ENCODE peak calls at places on chromosomes 7 and 10, in seven cellular contexts. One of them, this sample, is unnamed.

GRCh38 chr10:88209837-88210552 is 346.6 kb downstream of the PTEN start:
- DNase-seq in AG04450: no peak
- DNase-seq in GM20000: no peak
- DNase-seq in astrocyte of the cerebellum: no peak
- DNase-seq in SK-N-SH: no peak
- DNase-seq in left ventricle myocardium inferior: no peak
- DNase-seq in neural crest cell: no peak
- DNase-seq in this sample: no peak

GRCh38 chr10:7950981-7951847 is 103.3 kb upstream of the GATA3 start:
- DNase-seq in astrocyte of the cerebellum: no peak
- DNase-seq in neural crest cell: no peak
- DNase-seq in left ventricle myocardium inferior: no peak
- DNase-seq in SK-N-SH: no peak
- DNase-seq in AG04450: peak
- DNase-seq in GM20000: no peak
- DNase-seq in this sample: no peak

GRCh38 chr10:80996615-80997193 is 459.0 kb downstream of the SH2D4B start:
- DNase-seq in GM20000: no peak
- DNase-seq in astrocyte of the cerebellum: no peak
- DNase-seq in AG04450: no peak
- DNase-seq in left ventricle myocardium inferior: no peak
- DNase-seq in neural crest cell: no peak
- DNase-seq in SK-N-SH: no peak
- DNase-seq in this sample: no peak

GRCh38 chr10:114545071-114545470 is 113.0 kb downstream of the ABLIM1 start:
- DNase-seq in GM20000: no peak
- DNase-seq in neural crest cell: no peak
- DNase-seq in AG04450: no peak
- DNase-seq in astrocyte of the cerebellum: no peak
- DNase-seq in SK-N-SH: no peak
- DNase-seq in left ventricle myocardium inferior: no peak
- DNase-seq in this sample: no peak

GRCh38 chr10:7891634-7892033 is 73.3 kb downstream of the TAF3 start:
- DNase-seq in astrocyte of the cerebellum: no peak
- DNase-seq in SK-N-SH: peak
- DNase-seq in GM20000: no peak
- DNase-seq in left ventricle myocardium inferior: no peak
- DNase-seq in neural crest cell: no peak
- DNase-seq in AG04450: no peak
- DNase-seq in this sample: no peak

GRCh38 chr7:22726345-22726848 is 603 bp upstream of the IL6 start:
- DNase-seq in neural crest cell: peak
- DNase-seq in SK-N-SH: peak
- DNase-seq in left ventricle myocardium inferior: no peak
- DNase-seq in GM20000: peak
- DNase-seq in astrocyte of the cerebellum: peak
- DNase-seq in AG04450: peak
- DNase-seq in this sample: no peak

GRCh38 chr10:43679509-43679908 is 30.8 kb upstream of the ZNF32 start:
- DNase-seq in SK-N-SH: no peak
- DNase-seq in astrocyte of the cerebellum: no peak
- DNase-seq in left ventricle myocardium inferior: peak
- DNase-seq in neural crest cell: no peak
- DNase-seq in AG04450: no peak
- DNase-seq in GM20000: no peak
- DNase-seq in this sample: no peak

GRCh38 chr7:102261451-102261850 is 25.2 kb upstream of the SH2B2 start:
- DNase-seq in left ventricle myocardium inferior: no peak
- DNase-seq in neural crest cell: no peak
- DNase-seq in astrocyte of the cerebellum: no peak
- DNase-seq in AG04450: no peak
- DNase-seq in GM20000: no peak
- DNase-seq in SK-N-SH: no peak
- DNase-seq in this sample: no peak

GRCh38 chr10:660980-661890 is 28.2 kb downstream of the DIP2C start:
- DNase-seq in left ventricle myocardium inferior: no peak
- DNase-seq in astrocyte of the cerebellum: no peak
- DNase-seq in GM20000: no peak
- DNase-seq in AG04450: no peak
- DNase-seq in neural crest cell: no peak
- DNase-seq in SK-N-SH: no peak
- DNase-seq in this sample: no peak

GRCh38 chr10:107546986-107547385 is 382.5 kb upstream of the SORCS1 start:
- DNase-seq in astrocyte of the cerebellum: no peak
- DNase-seq in SK-N-SH: no peak
- DNase-seq in AG04450: no peak
- DNase-seq in left ventricle myocardium inferior: no peak
- DNase-seq in GM20000: no peak
- DNase-seq in neural crest cell: no peak
- DNase-seq in this sample: no peak

GRCh38 chr7:65931685-65932084 is 50.3 kb downstream of the GUSB start:
- DNase-seq in GM20000: no peak
- DNase-seq in astrocyte of the cerebellum: no peak
- DNase-seq in AG04450: no peak
- DNase-seq in SK-N-SH: no peak
- DNase-seq in neural crest cell: no peak
- DNase-seq in left ventricle myocardium inferior: no peak
- DNase-seq in this sample: no peak

GRCh38 chr10:1423676-1424253 is 313.6 kb downstream of the ADARB2 start:
- DNase-seq in SK-N-SH: no peak
- DNase-seq in AG04450: no peak
- DNase-seq in neural crest cell: no peak
- DNase-seq in GM20000: no peak
- DNase-seq in astrocyte of the cerebellum: no peak
- DNase-seq in left ventricle myocardium inferior: no peak
- DNase-seq in this sample: no peak

GRCh38 chr7:48090095-48090805 is 1.2 kb downstream of the UPP1 start:
- DNase-seq in left ventricle myocardium inferior: peak
- DNase-seq in astrocyte of the cerebellum: no peak
- DNase-seq in AG04450: no peak
- DNase-seq in SK-N-SH: no peak
- DNase-seq in neural crest cell: peak
- DNase-seq in GM20000: no peak
- DNase-seq in this sample: no peak

GRCh38 chr10:110821508-110821907 is 50.2 kb upstream of the PDCD4 start:
- DNase-seq in astrocyte of the cerebellum: no peak
- DNase-seq in AG04450: no peak
- DNase-seq in neural crest cell: no peak
- DNase-seq in SK-N-SH: no peak
- DNase-seq in left ventricle myocardium inferior: peak
- DNase-seq in GM20000: no peak
- DNase-seq in this sample: no peak

GRCh38 chr7:2979276-2979675 is 64.4 kb downstream of the CARD11 start:
- DNase-seq in GM20000: peak
- DNase-seq in SK-N-SH: no peak
- DNase-seq in left ventricle myocardium inferior: no peak
- DNase-seq in astrocyte of the cerebellum: no peak
- DNase-seq in neural crest cell: no peak
- DNase-seq in AG04450: no peak
- DNase-seq in this sample: no peak

GRCh38 chr10:72088879-72089585 is 681 bp upstream of the SPOCK2 start:
- DNase-seq in neural crest cell: no peak
- DNase-seq in astrocyte of the cerebellum: no peak
- DNase-seq in GM20000: peak
- DNase-seq in AG04450: no peak
- DNase-seq in SK-N-SH: no peak
- DNase-seq in left ventricle myocardium inferior: peak
- DNase-seq in this sample: no peak

GRCh38 chr10:121243899-121244241 is 354.4 kb downstream of the FGFR2 start:
- DNase-seq in astrocyte of the cerebellum: no peak
- DNase-seq in SK-N-SH: no peak
- DNase-seq in AG04450: no peak
- DNase-seq in neural crest cell: no peak
- DNase-seq in GM20000: no peak
- DNase-seq in left ventricle myocardium inferior: no peak
- DNase-seq in this sample: no peak

GRCh38 chr10:31942435-31942834 is 13.8 kb upstream of the ARHGAP12 start:
- DNase-seq in astrocyte of the cerebellum: no peak
- DNase-seq in AG04450: no peak
- DNase-seq in SK-N-SH: no peak
- DNase-seq in left ventricle myocardium inferior: no peak
- DNase-seq in neural crest cell: no peak
- DNase-seq in GM20000: no peak
- DNase-seq in this sample: no peak

GRCh38 chr10:34250722-34251121 is 564.4 kb downstream of the PARD3 start:
- DNase-seq in AG04450: no peak
- DNase-seq in SK-N-SH: no peak
- DNase-seq in neural crest cell: no peak
- DNase-seq in GM20000: no peak
- DNase-seq in astrocyte of the cerebellum: no peak
- DNase-seq in left ventricle myocardium inferior: no peak
- DNase-seq in this sample: no peak

GRCh38 chr10:34251177-34251576 is 563.9 kb downstream of the PARD3 start:
- DNase-seq in left ventricle myocardium inferior: no peak
- DNase-seq in neural crest cell: no peak
- DNase-seq in AG04450: no peak
- DNase-seq in astrocyte of the cerebellum: no peak
- DNase-seq in SK-N-SH: no peak
- DNase-seq in GM20000: no peak
- DNase-seq in this sample: no peak

GRCh38 chr10:34252111-34252510 is 563.0 kb downstream of the PARD3 start:
- DNase-seq in SK-N-SH: no peak
- DNase-seq in neural crest cell: no peak
- DNase-seq in left ventricle myocardium inferior: no peak
- DNase-seq in AG04450: no peak
- DNase-seq in astrocyte of the cerebellum: no peak
- DNase-seq in GM20000: no peak
- DNase-seq in this sample: no peak

GRCh38 chr10:34247560-34247959 is 567.5 kb downstream of the PARD3 start:
- DNase-seq in astrocyte of the cerebellum: no peak
- DNase-seq in neural crest cell: no peak
- DNase-seq in left ventricle myocardium inferior: no peak
- DNase-seq in GM20000: no peak
- DNase-seq in SK-N-SH: no peak
- DNase-seq in AG04450: no peak
- DNase-seq in this sample: no peak

DNA sequence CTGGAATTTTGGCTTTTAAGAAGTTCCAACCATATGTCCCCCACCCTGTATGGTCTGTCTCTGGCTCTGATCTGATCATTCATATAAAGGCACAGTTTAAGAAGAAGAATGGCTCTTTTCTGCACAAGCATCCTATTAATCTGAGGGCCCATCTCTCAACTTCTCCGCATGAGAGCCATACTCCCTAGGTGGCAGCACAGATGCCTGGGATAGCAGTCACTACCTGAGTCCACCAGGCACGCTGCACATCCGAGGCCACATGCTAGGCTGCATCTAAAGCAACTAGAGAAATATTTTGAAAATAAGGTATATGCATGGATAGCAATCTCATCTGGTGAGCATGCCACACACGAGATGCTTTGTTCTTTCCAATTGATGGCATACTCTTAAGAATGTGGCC is 565.5 kb downstream of the PARD3 start:
- DNase-seq in astrocyte of the cerebellum: no peak
- DNase-seq in left ventricle myocardium inferior: no peak
- DNase-seq in GM20000: peak
- DNase-seq in AG04450: no peak
- DNase-seq in SK-N-SH: peak
- DNase-seq in neural crest cell: no peak
- DNase-seq in this sample: no peak
- TF ChIP-seq CTCF in astrocyte of the cerebellum: peak
- TF ChIP-seq CTCF in left ventricle myocardium inferior: no peak
- TF ChIP-seq CTCF in GM20000: no peak
- TF ChIP-seq CTCF in AG04450: no peak
- TF ChIP-seq CTCF in SK-N-SH: peak
- TF ChIP-seq CTCF in neural crest cell: no peak
- TF ChIP-seq CTCF in this sample: peak

DNA sequence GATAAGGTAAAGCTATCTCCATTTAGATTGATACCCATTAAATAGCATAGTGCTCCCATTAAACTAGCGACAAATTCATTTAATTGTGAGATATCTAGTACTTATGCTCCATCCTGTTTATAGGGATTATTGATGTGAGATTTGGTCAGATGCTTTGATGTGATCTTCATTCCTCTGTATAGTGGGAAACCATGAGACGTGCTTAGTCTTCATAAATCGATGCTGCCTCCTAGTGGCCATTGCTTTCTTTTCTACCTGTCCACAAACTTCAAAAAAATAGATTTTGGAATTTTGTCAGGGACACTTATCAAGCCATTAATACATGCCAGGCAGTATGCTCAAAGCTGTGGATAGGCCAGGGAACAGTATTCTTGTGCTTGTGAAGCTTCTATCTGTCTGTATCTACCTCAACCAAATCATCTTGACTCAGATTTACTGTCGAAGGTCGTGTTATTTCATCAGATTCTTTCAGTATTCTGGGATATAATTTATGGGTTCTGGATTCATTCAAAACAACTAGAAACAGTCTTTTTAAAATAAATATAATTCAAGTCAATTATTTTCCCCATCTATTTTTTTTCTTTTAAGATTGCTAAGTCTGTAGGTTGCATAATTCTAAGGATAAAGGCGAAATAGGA is 12.0 kb downstream of the LSM8 start:
- DNase-seq in left ventricle myocardium inferior: no peak
- DNase-seq in GM20000: peak
- DNase-seq in astrocyte of the cerebellum: peak
- DNase-seq in neural crest cell: peak
- DNase-seq in AG04450: peak
- DNase-seq in SK-N-SH: peak
- DNase-seq in this sample: no peak
- TF ChIP-seq CTCF in left ventricle myocardium inferior: peak
- TF ChIP-seq CTCF in GM20000: peak
- TF ChIP-seq CTCF in astrocyte of the cerebellum: peak
- TF ChIP-seq CTCF in neural crest cell: peak
- TF ChIP-seq CTCF in AG04450: peak
- TF ChIP-seq CTCF in SK-N-SH: peak
- TF ChIP-seq CTCF in this sample: peak

DNA sequence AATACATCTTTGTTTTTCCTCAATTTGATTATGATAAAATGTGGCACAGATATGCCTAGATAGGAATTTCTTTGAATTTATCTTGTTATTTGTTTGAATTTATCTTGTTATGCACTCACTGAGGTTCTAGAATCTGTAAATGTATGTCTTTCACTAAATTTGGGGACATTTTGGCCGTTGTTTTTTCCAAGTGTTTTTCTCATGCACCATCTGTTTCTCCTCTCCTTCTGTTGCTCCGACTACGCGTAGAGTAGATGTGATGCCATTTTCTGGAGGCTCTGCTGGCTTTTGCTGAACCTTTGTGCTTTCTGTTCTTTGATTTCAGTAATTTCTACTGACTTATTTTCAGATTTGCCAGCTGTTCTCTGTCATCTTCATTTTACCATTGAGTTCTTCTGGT is 101.9 kb downstream of the INPP5A start:
- DNase-seq in GM20000: no peak
- DNase-seq in astrocyte of the cerebellum: no peak
- DNase-seq in neural crest cell: no peak
- DNase-seq in SK-N-SH: no peak
- DNase-seq in AG04450: no peak
- DNase-seq in left ventricle myocardium inferior: no peak
- DNase-seq in this sample: no peak
- TF ChIP-seq CTCF in GM20000: no peak
- TF ChIP-seq CTCF in astrocyte of the cerebellum: no peak
- TF ChIP-seq CTCF in neural crest cell: no peak
- TF ChIP-seq CTCF in SK-N-SH: no peak
- TF ChIP-seq CTCF in AG04450: no peak
- TF ChIP-seq CTCF in left ventricle myocardium inferior: no peak
- TF ChIP-seq CTCF in this sample: no peak

DNA sequence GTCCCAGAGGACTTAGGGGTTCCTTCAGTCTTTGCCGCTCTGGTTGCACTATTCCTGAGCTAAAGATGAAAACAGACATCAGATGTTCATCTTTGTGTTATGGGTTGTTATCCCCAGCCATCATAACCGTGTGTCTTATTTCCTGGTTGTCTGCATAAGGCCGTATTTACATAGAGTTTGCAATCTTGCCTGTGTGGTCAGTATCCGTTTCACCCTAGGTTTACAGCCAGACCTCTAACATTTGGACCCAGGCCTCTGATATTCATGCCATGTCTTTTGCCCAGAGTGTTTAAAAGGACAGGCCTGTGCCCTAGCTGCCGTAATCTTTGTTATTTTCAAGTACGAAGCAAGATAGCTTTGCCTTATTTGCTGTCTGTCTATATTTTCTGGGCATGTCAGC is 26.6 kb downstream of the LRRC4 start:
- DNase-seq in SK-N-SH: no peak
- DNase-seq in left ventricle myocardium inferior: no peak
- DNase-seq in astrocyte of the cerebellum: no peak
- DNase-seq in neural crest cell: no peak
- DNase-seq in GM20000: no peak
- DNase-seq in AG04450: no peak
- DNase-seq in this sample: no peak
- TF ChIP-seq CTCF in SK-N-SH: no peak
- TF ChIP-seq CTCF in left ventricle myocardium inferior: no peak
- TF ChIP-seq CTCF in astrocyte of the cerebellum: no peak
- TF ChIP-seq CTCF in neural crest cell: no peak
- TF ChIP-seq CTCF in GM20000: no peak
- TF ChIP-seq CTCF in AG04450: no peak
- TF ChIP-seq CTCF in this sample: no peak

This sample was measured in D721Med.